ENCODE peak calls at places on chromosome 13, in ten cellular contexts. D is heart right ventricle; H is CD4-positive, CD25-positive, alpha-beta regulatory T cell; R is aorta; S is vagina; X is psoas muscle; A is tibial artery; T is testis; K is breast epithelium; G is fibroblast of lung. C is an unnamed sample. For H3K4me1, the result is how much of the 10 kb centered on the place peaks cover.

GRCh38 chr13:61413572-61413971 is 2.1 kb downstream of the PCDH20 start:
- DNase-seq in D (no peak), H (no peak), R (no peak), S (no peak), X (no peak), A (no peak), T (no peak), K (no peak), G (no peak), C (no peak)

GRCh38 chr13:108463365-108463764 is 166.0 kb upstream of the MYO16 start:
- DNase-seq in D (no peak), H (peak), R (no peak), S (no peak), X (no peak), A (no peak), T (no peak), K (no peak), G (peak), C (no peak)

GRCh38 chr13:36848228-36848982 is 29.4 kb downstream of the RFXAP start:
- DNase-seq in D (no peak), H (peak), R (no peak), S (no peak), X (no peak), A (no peak), T (no peak), K (no peak), G (no peak), C (no peak)

GRCh38 chr13:61950828-61951227 is 535.2 kb upstream of the PCDH20 start:
- DNase-seq in D (no peak), H (no peak), R (no peak), S (no peak), X (no peak), A (no peak), T (no peak), K (no peak), G (no peak), C (no peak)

GRCh38 chr13:41668130-41668757 is 210.9 kb downstream of the RGCC start:
- DNase-seq in D (no peak), H (peak), R (no peak), S (no peak), X (peak), A (peak), T (peak), K (peak), G (peak), C (no peak)

GRCh38 chr13:36685912-36686311 is 12.1 kb downstream of the SERTM1 start:
- DNase-seq in D (no peak), H (no peak), R (no peak), S (no peak), X (no peak), A (no peak), T (no peak), K (no peak), G (peak), C (no peak)

GRCh38 chr13:73000027-73000674 is 58.7 kb upstream of the KLF5 start:
- DNase-seq in D (no peak), H (peak), R (no peak), S (no peak), X (no peak), A (no peak), T (no peak), K (no peak), G (peak), C (no peak)

GRCh38 chr13:98977568-98978270 is at the start of gene DOCK9:
- DNase-seq in D (peak), H (no peak), R (no peak), S (no peak), X (peak), A (no peak), T (peak), K (no peak), G (peak), C (peak)

GRCh38 chr13:113029487-113030258 is 60.7 kb downstream of the MCF2L start:
- DNase-seq in D (peak), H (peak), R (no peak), S (no peak), X (no peak), A (no peak), T (peak), K (no peak), G (no peak), C (no peak)

GRCh38 chr13:21395953-21396352 is 63.1 kb downstream of the ZDHHC20 start:
- DNase-seq in D (no peak), H (peak), R (no peak), S (no peak), X (no peak), A (no peak), T (no peak), K (no peak), G (no peak), C (no peak)

GRCh38 chr13:57925250-57925649 is 293.7 kb downstream of the PCDH17 start:
- DNase-seq in D (no peak), H (no peak), R (no peak), S (no peak), X (no peak), A (no peak), T (no peak), K (no peak), G (peak), C (no peak)
- H3K4me3 ChIP-seq in D (no peak), H (no peak), R (no peak), S (no peak), X (no peak), A (no peak), T (no peak), K (no peak), G (no peak), C (no peak)

DNA sequence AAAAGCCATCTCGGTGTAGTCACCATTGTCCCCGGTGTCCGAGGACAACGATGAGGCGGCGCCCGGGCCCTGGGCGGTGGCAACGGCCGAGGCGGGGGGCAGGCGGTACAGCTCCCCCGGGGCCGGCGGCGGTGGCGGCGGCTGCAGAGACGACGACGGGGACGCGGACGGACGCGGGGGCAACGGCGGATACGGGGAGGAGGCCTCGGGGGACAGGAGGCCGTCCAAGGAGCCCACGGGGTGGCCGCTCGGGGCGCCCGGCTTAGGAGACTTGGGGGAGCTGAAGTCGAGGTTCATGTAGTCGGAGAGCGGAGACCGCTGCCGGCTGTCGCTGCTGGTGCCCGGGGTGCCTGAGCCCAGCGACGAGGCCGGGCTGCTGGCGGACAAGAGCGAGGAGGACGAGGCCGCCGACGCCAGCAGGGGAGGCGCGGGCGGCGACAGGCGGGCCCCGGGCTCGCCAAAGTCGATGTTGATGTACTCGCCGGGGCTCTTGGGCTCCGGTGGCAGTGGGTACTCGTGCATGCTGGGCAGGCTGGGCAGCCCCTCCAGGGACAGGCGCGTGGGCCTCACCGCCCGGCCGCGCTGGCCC is 3.5 kb downstream of the IRS2 start:
- DNase-seq in D (no peak), H (no peak), R (no peak), S (no peak), X (no peak), A (no peak), T (no peak), K (no peak), G (no peak), C (no peak)
- H3K4me1 ChIP-seq in D (half or more), H (under half), R (under half), S (half or more), X (under half), A (under half), T (under half), K (under half), G (under half), C (half or more)

GRCh38 chr13:110310541-110311491 is 3.7 kb downstream of the COL4A2 start:
- DNase-seq in D (no peak), H (no peak), R (no peak), S (no peak), X (no peak), A (peak), T (no peak), K (peak), G (no peak), C (peak)

GRCh38 chr13:110309159-110309476 is 2.0 kb downstream of the COL4A2 start:
- DNase-seq in D (no peak), H (no peak), R (no peak), S (no peak), X (no peak), A (peak), T (no peak), K (no peak), G (no peak), C (no peak)

GRCh38 chr13:110308377-110309158 is 1.5 kb downstream of the COL4A2 start:
- DNase-seq in D (no peak), H (no peak), R (no peak), S (no peak), X (no peak), A (peak), T (peak), K (peak), G (peak), C (no peak)

GRCh38 chr13:110307697-110308376 is 753 bp downstream of the COL4A2 start:
- DNase-seq in D (peak), H (no peak), R (no peak), S (no peak), X (no peak), A (peak), T (peak), K (peak), G (peak), C (peak)

DNA sequence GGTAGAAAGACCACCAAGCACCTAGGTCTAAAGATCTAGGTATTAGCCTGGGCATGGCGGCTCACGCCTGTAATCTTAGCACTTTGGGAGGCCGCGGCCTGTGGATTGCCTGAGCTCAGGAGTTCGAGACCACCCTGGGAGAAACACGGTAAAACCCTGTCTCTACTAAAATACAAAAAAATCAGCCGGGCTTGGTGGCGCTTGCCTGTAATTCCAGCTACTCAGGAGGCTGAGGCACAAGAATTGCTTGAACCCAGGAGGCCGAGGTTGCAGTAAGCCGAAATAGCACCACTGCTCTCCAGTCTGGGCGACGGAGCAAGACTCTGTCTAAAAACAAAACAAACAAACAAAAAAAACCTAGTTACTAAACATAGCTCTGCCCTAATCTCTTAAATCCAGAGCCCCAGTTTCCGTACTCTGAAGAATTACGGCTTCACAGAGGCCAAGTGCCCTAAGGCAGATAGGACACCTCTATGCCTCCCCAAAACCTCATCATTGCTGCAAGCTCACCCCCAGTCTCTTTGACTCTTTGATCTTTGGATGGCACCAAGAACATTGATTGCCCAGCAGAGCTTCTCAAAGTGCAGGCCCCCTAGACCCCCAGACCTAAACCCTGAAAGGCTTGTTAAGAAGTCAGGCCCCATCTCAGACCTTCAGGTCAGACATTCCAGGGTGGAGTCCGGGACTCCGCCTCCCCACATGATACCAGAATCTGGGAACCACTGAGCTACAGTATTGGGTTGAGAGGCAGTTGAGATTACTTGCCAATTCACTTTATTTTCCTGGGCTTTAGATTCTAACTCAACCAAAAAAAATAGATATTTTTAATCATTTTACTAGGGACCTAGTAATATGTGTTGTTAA is 2.8 kb downstream of the COL4A2 start:
- DNase-seq in D (no peak), H (no peak), R (no peak), S (no peak), X (no peak), A (peak), T (no peak), K (peak), G (no peak), C (no peak)
- H3K4me3 ChIP-seq in D (peak), H (no peak), R (peak), S (peak), X (peak), A (peak), T (no peak), K (peak), G (no peak), C (peak)

GRCh38 chr13:97259787-97260641 is 37.9 kb downstream of the MBNL2 start:
- DNase-seq in D (no peak), H (no peak), R (no peak), S (no peak), X (peak), A (peak), T (no peak), K (no peak), G (peak), C (no peak)
- H3K4me1 ChIP-seq in D (half or more), H (under half), R (under half), S (half or more), X (half or more), A (under half), T (under half), K (under half), G (under half), C (half or more)

GRCh38 chr13:27969866-27970229 is 733 bp upstream of the CDX2 start:
- DNase-seq in D (no peak), H (no peak), R (no peak), S (no peak), X (no peak), A (no peak), T (no peak), K (no peak), G (no peak), C (no peak)
- H3K4me3 ChIP-seq in D (no peak), H (no peak), R (no peak), S (no peak), X (no peak), A (no peak), T (no peak), K (no peak), G (no peak), C (no peak)

DNA sequence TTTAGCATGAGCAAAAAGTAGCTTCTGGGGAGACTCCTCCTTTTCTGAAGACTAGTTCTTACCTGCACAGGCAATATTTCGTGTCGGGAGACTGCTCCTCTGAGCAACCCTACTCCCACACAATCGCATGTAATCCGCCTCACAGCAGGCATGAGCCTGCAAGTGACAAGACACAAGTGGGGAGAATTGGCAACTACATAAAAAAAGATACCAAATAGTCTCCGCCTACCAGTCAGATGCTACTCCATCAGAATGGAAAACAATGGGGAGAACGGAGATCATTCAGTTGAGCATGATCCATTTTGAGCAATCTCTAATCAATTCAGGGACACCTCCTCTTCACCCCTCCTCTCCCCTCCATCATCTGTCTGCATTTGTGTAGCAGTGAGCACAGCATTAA is 321.0 kb downstream of the COG6 start:
- DNase-seq in D (no peak), H (no peak), R (no peak), S (no peak), X (no peak), A (no peak), T (no peak), K (no peak), G (no peak), C (no peak)
- H3K4me1 ChIP-seq in D (under half), H (under half), R (under half), S (under half), X (under half), A (under half), T (under half), K (under half), G (under half), C (under half)

DNA sequence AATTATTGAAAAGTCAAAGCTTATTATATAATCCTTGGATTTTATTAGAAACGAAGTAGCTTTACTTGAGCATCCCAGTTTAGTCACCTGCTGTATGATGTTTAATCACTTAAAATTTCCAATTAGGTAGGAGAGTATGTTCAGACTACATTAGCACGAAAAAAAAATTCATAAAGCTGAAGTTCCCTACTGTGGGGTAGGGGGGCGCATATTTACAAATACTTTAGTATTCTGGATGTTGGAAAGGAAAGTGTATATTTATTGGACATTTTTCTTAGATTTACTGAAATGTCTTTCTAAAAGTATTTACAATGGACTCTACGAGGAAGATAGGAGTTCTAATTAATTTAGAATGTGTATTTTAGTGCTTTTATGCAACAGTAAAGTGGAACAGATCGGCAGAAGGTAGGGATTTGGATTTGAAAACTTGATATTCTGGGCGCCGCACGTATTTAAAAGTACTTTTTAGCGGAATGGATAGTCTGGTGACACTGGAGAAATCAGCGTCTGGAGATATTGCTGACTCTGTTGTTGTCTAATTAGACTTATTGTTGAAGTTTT is 1.9 kb downstream of the CDK8 start:
- DNase-seq in D (no peak), H (peak), R (no peak), S (no peak), X (no peak), A (no peak), T (no peak), K (no peak), G (peak), C (no peak)
- H3K4me3 ChIP-seq in D (peak), H (peak), R (no peak), S (peak), X (peak), A (peak), T (no peak), K (peak), G (peak), C (peak)

GRCh38 chr13:83220241-83220640 is 662.0 kb downstream of the SLITRK1 start:
- DNase-seq in D (no peak), H (no peak), R (no peak), S (no peak), X (no peak), A (no peak), T (no peak), K (no peak), G (peak), C (no peak)

GRCh38 chr13:83221256-83221655 is 661.0 kb downstream of the SLITRK1 start:
- DNase-seq in D (no peak), H (no peak), R (no peak), S (no peak), X (no peak), A (no peak), T (no peak), K (no peak), G (peak), C (no peak)

GRCh38 chr13:83216521-83217245 is 665.6 kb downstream of the SLITRK1 start:
- DNase-seq in D (no peak), H (no peak), R (no peak), S (no peak), X (no peak), A (no peak), T (no peak), K (no peak), G (peak), C (no peak)

GRCh38 chr13:83221813-83222241 is 660.4 kb downstream of the SLITRK1 start:
- DNase-seq in D (no peak), H (no peak), R (no peak), S (no peak), X (no peak), A (no peak), T (no peak), K (no peak), G (peak), C (no peak)

DNA sequence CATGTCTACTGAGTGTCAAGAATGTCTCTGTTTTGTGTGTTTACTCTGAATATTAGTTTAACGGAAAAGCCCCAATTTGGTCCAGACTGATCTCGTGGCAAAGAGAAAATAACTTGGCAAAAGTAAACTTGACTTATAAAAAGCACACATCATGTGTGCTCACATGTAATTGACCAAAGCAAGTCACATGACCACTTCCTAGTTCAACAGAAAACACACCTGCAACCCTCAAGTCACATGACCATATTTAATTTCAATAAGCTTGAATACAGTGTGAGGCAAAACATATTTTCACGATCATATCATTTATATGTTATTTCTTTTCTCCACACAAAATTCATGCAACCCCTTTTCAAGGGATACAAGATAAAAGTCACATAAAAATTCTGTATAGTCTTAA is 662.4 kb downstream of the SLITRK1 start:
- DNase-seq in D (no peak), H (no peak), R (no peak), S (no peak), X (no peak), A (no peak), T (no peak), K (no peak), G (no peak), C (no peak)
- H3K4me1 ChIP-seq in D (under half), H (under half), R (under half), S (under half), X (under half), A (under half), T (under half), K (under half), G (under half), C (under half)

C was measured in heart left ventricle.